ENCODE peak calls at places on chromosomes 3 and 15, in four cellular contexts. M is suprapubic skin, G is sigmoid colon, I is endothelial cell of umbilical vein. D is an unnamed sample.

GRCh38 chr3:178950676-178951075 is 120.9 kb downstream of the ZMAT3 start:
- DNase-seq in G (no peak), M (no peak), I (peak), D (no peak)

GRCh38 chr3:21531909-21532308 is 219.1 kb downstream of the ZNF385D start:
- DNase-seq in I (no peak), M (no peak), G (no peak), D (no peak)

GRCh38 chr3:41936384-41936783 is 25.5 kb downstream of the ULK4 start:
- DNase-seq in M (no peak), G (no peak), I (no peak), D (no peak)

GRCh38 chr3:114178770-114179368 is at the start of gene DRD3:
- DNase-seq in I (peak), M (no peak), G (no peak), D (no peak)

GRCh38 chr3:194775266-194775665 is 89.6 kb downstream of the FAM43A start:
- DNase-seq in G (no peak), M (no peak), I (no peak), D (no peak)

GRCh38 chr3:111923821-111924220 is 55.0 kb upstream of the ABHD10 start:
- DNase-seq in I (no peak), G (no peak), M (no peak), D (no peak)

GRCh38 chr3:179526989-179527391 is 35.7 kb upstream of the ACTL6A start:
- DNase-seq in M (no peak), I (peak), G (peak), D (peak)

GRCh38 chr3:43023766-43024165 is 44.7 kb downstream of the GASK1A start:
- DNase-seq in G (no peak), M (peak), I (no peak), D (peak)

DNA sequence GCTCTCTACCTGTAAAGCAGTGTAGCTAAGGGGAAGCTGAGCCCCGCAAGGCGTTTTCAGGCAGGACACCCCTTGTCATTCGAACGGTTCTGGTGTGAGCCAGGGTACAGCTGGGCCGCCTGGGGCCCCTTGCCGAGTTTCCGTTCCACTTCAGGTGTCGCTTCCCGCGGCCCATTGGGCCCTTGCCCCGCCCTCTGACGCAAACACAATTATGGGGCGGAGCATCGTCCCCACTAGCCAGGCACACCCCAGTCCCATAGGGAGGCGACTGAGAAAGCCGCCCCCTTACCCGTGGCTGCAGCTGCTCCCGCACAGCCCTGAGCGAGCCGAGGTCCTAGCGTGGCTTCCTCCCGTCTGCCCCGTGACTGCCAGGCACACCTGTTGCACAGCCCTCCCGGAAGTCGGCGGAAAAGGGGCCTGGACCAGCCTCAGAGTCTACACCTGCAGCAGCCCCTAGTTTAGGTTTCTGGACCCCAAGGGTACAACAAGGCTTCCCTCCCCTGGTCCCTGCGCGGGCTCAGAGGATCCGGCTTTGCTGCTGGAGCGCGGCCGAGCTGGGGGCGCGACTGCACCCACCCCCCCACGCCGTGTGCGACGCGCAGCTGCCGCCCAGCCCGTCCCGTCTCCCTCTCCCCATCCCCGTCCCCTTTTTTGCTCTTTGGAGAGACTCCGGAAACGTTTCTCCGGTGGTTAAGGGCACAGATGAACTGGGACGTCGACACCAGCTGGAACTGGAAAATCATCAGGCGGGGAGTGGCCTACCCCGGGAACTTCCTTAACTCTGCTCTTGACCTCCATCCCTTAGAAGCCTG is at the start of gene PLSCR2:
- DNase-seq in G (peak), M (peak), I (peak), D (peak)
- TF ChIP-seq POLR2A in G (no peak), M (no peak), I (no peak), D (no peak)

GRCh38 chr15:85494035-85494793 is 113.8 kb downstream of the AKAP13 start:
- DNase-seq in M (no peak), I (peak), G (no peak), D (no peak)
- TF ChIP-seq CTCF in M (no peak), I (no peak), G (no peak), D (no peak)

DNA sequence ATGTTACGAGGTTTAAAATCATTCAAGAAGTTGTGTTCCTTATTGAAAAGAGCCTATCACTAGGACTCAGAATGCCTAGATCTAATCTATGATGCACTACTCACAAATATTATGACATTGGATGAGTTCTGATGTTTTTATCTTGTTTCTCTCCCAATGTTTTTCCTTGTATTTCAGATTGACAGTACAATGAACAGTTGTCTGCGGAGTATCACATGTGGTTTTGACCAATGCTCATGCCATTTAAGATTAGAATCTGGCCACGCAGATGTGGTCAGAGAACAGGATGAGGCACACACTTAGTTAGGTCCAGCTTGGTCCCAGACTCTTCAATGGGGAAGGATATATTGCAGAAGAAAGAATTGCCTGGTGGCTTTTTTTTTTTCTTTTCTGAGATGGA is 25.6 kb upstream of the CCDC50 start:
- DNase-seq in M (no peak), I (no peak), G (no peak), D (no peak)
- TF ChIP-seq POLR2A in M (no peak), I (no peak), G (no peak), D (no peak)

DNA sequence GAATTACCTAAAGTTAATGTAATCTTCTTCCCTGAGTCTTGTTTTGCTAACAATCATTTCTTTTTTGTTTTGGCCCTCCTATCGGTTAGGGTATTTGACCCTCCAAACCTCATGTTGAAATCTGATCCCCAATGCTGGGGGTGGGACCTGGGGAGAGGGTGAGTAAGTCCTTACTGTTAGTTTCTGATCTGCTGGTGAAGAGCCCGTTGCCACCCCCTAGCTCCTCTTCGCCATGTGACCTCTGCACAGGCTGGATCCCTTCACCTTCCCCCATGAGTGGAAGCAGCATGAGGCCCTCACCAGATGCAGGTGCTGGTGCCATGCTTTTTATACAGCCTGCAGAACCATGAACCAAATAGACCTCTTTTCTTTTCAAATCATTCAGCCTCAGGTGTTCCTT is 62.8 kb upstream of the ADCY5 start:
- DNase-seq in I (no peak), G (no peak), M (no peak), D (no peak)
- TF ChIP-seq CTCF in I (no peak), G (no peak), M (no peak), D (no peak)

GRCh38 chr15:32636908-32637567 is 4.5 kb upstream of the SCG5 start:
- DNase-seq in M (no peak), I (no peak), G (no peak), D (no peak)

GRCh38 chr15:32642667-32643425 is 1.3 kb downstream of the SCG5 start:
- DNase-seq in M (no peak), I (no peak), G (no peak), D (no peak)

GRCh38 chr15:32643907-32644445 is 2.5 kb downstream of the SCG5 start:
- DNase-seq in M (no peak), I (peak), G (no peak), D (no peak)

GRCh38 chr15:32637704-32638103 is 3.8 kb upstream of the SCG5 start:
- DNase-seq in M (no peak), I (no peak), G (no peak), D (no peak)

DNA sequence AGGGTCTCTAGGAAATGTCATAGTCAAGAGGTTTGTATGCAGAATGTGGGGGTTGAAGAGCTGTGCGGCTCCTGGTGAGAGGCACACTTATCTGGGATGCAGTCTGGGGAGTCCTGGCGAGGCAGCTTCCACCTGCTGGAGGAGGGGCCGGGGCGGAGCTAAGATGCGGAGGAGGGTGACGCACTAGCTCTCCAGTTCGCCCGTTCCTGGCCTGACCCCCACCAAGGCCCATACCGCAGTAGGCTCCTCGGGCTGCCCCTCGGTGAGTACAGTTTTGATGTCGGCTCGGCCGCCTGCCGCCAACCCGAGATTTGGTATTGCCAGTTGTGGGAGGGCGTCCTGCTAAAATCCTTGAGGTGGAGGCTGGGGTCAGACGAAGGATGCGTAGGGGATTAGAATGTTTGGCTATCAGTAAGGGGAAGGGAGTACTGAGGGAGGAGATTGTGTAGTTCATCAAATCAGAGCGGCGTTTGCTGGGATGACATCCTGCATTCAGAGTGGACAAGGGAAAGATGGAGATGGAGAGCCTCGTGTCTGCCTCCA is at the start of gene SCG5:
- DNase-seq in I (peak), M (no peak), G (no peak), D (no peak)
- TF ChIP-seq POLR2A in I (no peak), M (no peak), G (no peak), D (no peak)

DNA sequence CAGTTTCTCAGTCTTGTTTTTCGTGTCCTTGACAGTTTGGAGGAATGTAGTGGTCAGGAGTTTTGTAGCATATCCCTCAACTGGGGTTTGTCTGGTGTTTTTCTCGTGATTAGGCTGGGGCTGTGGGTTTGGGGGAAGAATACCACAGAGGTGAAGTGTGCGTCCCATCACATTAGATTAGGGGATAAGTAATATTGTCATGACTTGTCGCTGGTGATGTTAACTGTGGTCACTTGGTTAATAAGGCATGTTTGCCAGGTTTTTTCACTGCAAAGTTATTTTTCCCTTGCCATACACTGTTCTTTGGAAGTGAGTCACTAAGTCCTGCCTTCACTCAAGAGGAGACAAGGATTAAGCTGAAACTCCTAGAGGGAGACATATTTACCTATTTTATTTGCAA is 39.1 kb downstream of the PAK2 start:
- DNase-seq in G (no peak), I (peak), M (no peak), D (no peak)
- TF ChIP-seq CTCF in G (no peak), I (no peak), M (no peak), D (no peak)

GRCh38 chr3:108125550-108126071 is 34.8 kb upstream of the CD47 start:
- DNase-seq in G (no peak), M (no peak), I (peak), D (peak)
- TF ChIP-seq POLR2A in G (no peak), M (no peak), I (no peak), D (no peak)

GRCh38 chr15:30905821-30906220 is 2.1 kb downstream of the FAN1 start:
- DNase-seq in M (no peak), I (no peak), G (no peak), D (no peak)
- TF ChIP-seq CTCF in M (peak), I (no peak), G (no peak), D (no peak)